ENCODE peak calls at places on chromosomes 11 and 22, in nine cellular contexts. D is bronchial epithelial cell; P is stimulated activated CD4-positive, alpha-beta T cell treated with anti-CD3 and anti-CD28 coated beads, TNF-alpha, amount 100 ng/mL, for 4 hours; A is Peyer's patch; I is AG08395; F is tibial artery; J is activated CD4-positive, alpha-beta T cell treated with anti-CD3 and anti-CD28 coated beads, Interleukin-2, amount 50 U/mL, for 24 hours; W is kidney glomerular epithelial cell; E is WERI-Rb-1. Q is an unnamed sample.

GRCh38 chr11:57493507-57494503 is 21.7 kb downstream of the SLC43A1 start:
- DNase-seq in W (no peak), F (no peak), P (peak), E (peak), I (no peak), J (peak), D (peak), A (peak), Q (no peak)

GRCh38 chr22:20653012-20653794 is 120.7 kb upstream of the SERPIND1 start:
- DNase-seq in D (no peak), P (no peak), W (no peak), I (peak), J (no peak), E (no peak), A (no peak), F (no peak), Q (peak)

GRCh38 chr11:113862430-113862829 is 12.9 kb downstream of the USP28 start:
- DNase-seq in D (peak), I (peak), A (no peak), P (no peak), E (no peak), F (no peak), J (no peak), W (peak), Q (no peak)

GRCh38 chr11:93498099-93499040 is 44.8 kb downstream of the SMCO4 start:
- DNase-seq in J (no peak), P (no peak), A (no peak), D (no peak), E (no peak), F (no peak), W (peak), I (no peak), Q (peak)

GRCh38 chr11:108870373-108871020 is 205.6 kb downstream of the DDX10 start:
- DNase-seq in W (peak), F (no peak), I (peak), P (no peak), E (no peak), J (no peak), D (peak), A (no peak), Q (peak)

GRCh38 chr11:16191212-16191851 is 165.0 kb downstream of the SOX6 start:
- DNase-seq in P (no peak), I (no peak), J (no peak), E (no peak), W (no peak), F (no peak), D (no peak), A (no peak), Q (no peak)

GRCh38 chr11:33182246-33182878 is 21.1 kb upstream of the CSTF3 start:
- DNase-seq in P (no peak), E (no peak), A (peak), I (no peak), W (no peak), F (no peak), D (no peak), J (no peak), Q (no peak)

GRCh38 chr11:78045851-78046485 is 17.7 kb upstream of the THRSP start:
- DNase-seq in J (peak), E (peak), A (peak), I (peak), P (peak), W (peak), F (peak), D (peak), Q (peak)

GRCh38 chr11:32316232-32316631 is 119.1 kb downstream of the WT1 start:
- DNase-seq in F (no peak), E (no peak), J (no peak), P (no peak), D (no peak), W (no peak), A (no peak), I (no peak), Q (no peak)

GRCh38 chr11:46977940-46978595 is 41.5 kb downstream of the CSTPP1 start:
- DNase-seq in P (no peak), F (no peak), D (peak), J (no peak), W (no peak), A (no peak), E (no peak), I (no peak), Q (no peak)